ENCODE peak calls at places on chromosomes 1 and 21, in seven cellular contexts. O is A172; M is HCT116; H is CMK; Z is effector CD4-positive, alpha-beta T cell; Q is activated gamma-delta T cell; S is heart left ventricle. B is an unnamed sample.

GRCh38 chr1:184752656-184753055 is 2.0 kb downstream of the EDEM3 start:
- DNase-seq in H (no peak), M (no peak), O (no peak), S (no peak), Z (no peak), Q (no peak), B (no peak)

GRCh38 chr1:64363616-64364015 is 106.3 kb upstream of the CACHD1 start:
- DNase-seq in O (no peak), S (no peak), Z (no peak), Q (no peak), H (no peak), M (no peak), B (no peak)

GRCh38 chr1:19743793-19744192 is 55.9 kb downstream of the TMCO4 start:
- DNase-seq in Z (no peak), S (no peak), H (no peak), O (no peak), M (no peak), Q (no peak), B (no peak)

GRCh38 chr21:38756746-38757145 is 49.0 kb upstream of the ETS2 start:
- DNase-seq in S (no peak), O (peak), M (no peak), H (no peak), Q (no peak), Z (no peak), B (no peak)

GRCh38 chr1:53559391-53559815 is 100.2 kb downstream of the DMRTB1 start:
- DNase-seq in S (no peak), H (no peak), Q (no peak), M (no peak), Z (no peak), O (no peak), B (no peak)

GRCh38 chr1:11168731-11169130 is 20.4 kb upstream of the ANGPTL7 start:
- DNase-seq in Q (no peak), H (no peak), Z (no peak), S (no peak), O (peak), M (no peak), B (no peak)

GRCh38 chr1:181396171-181396670 is 87.1 kb upstream of the CACNA1E start:
- DNase-seq in O (no peak), Z (peak), H (no peak), M (no peak), Q (no peak), S (no peak), B (peak)

GRCh38 chr1:35386290-35386689 is 117.8 kb downstream of the ZMYM4 start:
- DNase-seq in Z (no peak), Q (no peak), M (no peak), H (no peak), O (no peak), S (no peak), B (no peak)

GRCh38 chr1:1678581-1679380 is 13.8 kb downstream of the SLC35E2B start:
- DNase-seq in Q (no peak), M (no peak), O (no peak), S (no peak), Z (peak), H (no peak), B (no peak)

GRCh38 chr1:9112961-9113880 is 15.7 kb downstream of the GPR157 start:
- DNase-seq in Z (no peak), S (no peak), M (no peak), O (no peak), Q (no peak), H (no peak), B (no peak)

GRCh38 chr1:116127848-116128540 is 16.8 kb downstream of the MAB21L3 start:
- DNase-seq in Q (no peak), S (no peak), M (no peak), O (no peak), H (no peak), Z (no peak), B (no peak)

GRCh38 chr1:151980287-151981177 is 13.1 kb downstream of the S100A10 start:
- DNase-seq in M (no peak), H (no peak), S (peak), Q (no peak), O (peak), Z (no peak), B (no peak)

GRCh38 chr1:110610084-110610483 is 3.9 kb upstream of the KCNA2 start:
- DNase-seq in O (no peak), M (no peak), Z (no peak), Q (no peak), H (no peak), S (no peak), B (no peak)

GRCh38 chr1:41661428-41662060 is 177.1 kb upstream of the EDN2 start:
- DNase-seq in Q (no peak), S (peak), Z (no peak), M (no peak), H (no peak), O (no peak), B (no peak)

GRCh38 chr1:12143631-12144155 is 23.1 kb upstream of the TNFRSF1B start:
- DNase-seq in Q (no peak), Z (no peak), H (no peak), S (peak), M (no peak), O (peak), B (no peak)

GRCh38 chr1:61368366-61368765 is 286.0 kb downstream of the NFIA start:
- DNase-seq in Q (no peak), O (no peak), M (no peak), S (no peak), Z (no peak), H (no peak), B (no peak)

GRCh38 chr1:176949033-176949662 is 215.4 kb downstream of the ASTN1 start:
- DNase-seq in Q (no peak), M (peak), Z (no peak), O (peak), S (peak), H (peak), B (no peak)

GRCh38 chr21:40852563-40852962 is 5.6 kb upstream of the DSCAM start:
- DNase-seq in M (no peak), Z (no peak), Q (no peak), H (no peak), S (no peak), O (no peak), B (no peak)

GRCh38 chr1:153776352-153776751 is 1.1 kb downstream of the SLC27A3 start:
- DNase-seq in Z (no peak), O (no peak), S (no peak), H (no peak), M (no peak), Q (no peak), B (no peak)

GRCh38 chr1:96362623-96363022 is 359.0 kb upstream of the PTBP2 start:
- DNase-seq in M (peak), H (peak), O (peak), Q (no peak), Z (no peak), S (no peak), B (no peak)

GRCh38 chr1:169106921-169107672 is 607 bp downstream of the ATP1B1 start:
- DNase-seq in H (no peak), O (peak), Q (peak), M (no peak), S (no peak), Z (no peak), B (no peak)

GRCh38 chr1:220028496-220028895 is 17.8 kb downstream of the EPRS1 start:
- DNase-seq in S (no peak), H (no peak), Z (no peak), M (no peak), O (no peak), Q (no peak), B (no peak)

GRCh38 chr21:35390013-35390776 is 341.1 kb upstream of the RUNX1 start:
- DNase-seq in Q (no peak), Z (no peak), O (no peak), S (no peak), M (no peak), H (no peak), B (no peak)

GRCh38 chr1:226603030-226603960 is 54.7 kb downstream of the STUM start:
- DNase-seq in Q (no peak), Z (no peak), H (no peak), O (no peak), M (no peak), S (peak), B (no peak)

GRCh38 chr1:26067432-26067911 is at the start of gene TRIM63:
- DNase-seq in Q (no peak), O (no peak), M (no peak), H (no peak), S (peak), Z (no peak), B (no peak)

GRCh38 chr1:93847811-93848288 is 31.2 kb downstream of the DNTTIP2 start:
- DNase-seq in O (peak), Q (peak), H (peak), M (peak), Z (peak), S (peak), B (peak)

GRCh38 chr1:210294991-210295773 is 33.5 kb upstream of the HHAT start:
- DNase-seq in O (peak), M (no peak), Z (no peak), S (peak), H (no peak), Q (no peak), B (no peak)

GRCh38 chr1:228021526-228022030 is 14.8 kb downstream of the WNT3A start:
- DNase-seq in S (peak), Q (no peak), H (no peak), M (no peak), Z (no peak), O (no peak), B (no peak)

GRCh38 chr1:199020904-199021303 is 382.1 kb downstream of the PTPRC start:
- DNase-seq in H (no peak), Q (no peak), Z (no peak), M (no peak), S (no peak), O (no peak), B (no peak)

GRCh38 chr1:17251246-17251645 is 2.3 kb downstream of the PADI3 start:
- DNase-seq in Z (no peak), O (peak), H (no peak), Q (no peak), M (no peak), S (no peak), B (no peak)

GRCh38 chr21:29892379-29892778 is 47.4 kb downstream of the GRIK1 start:
- DNase-seq in M (no peak), Z (no peak), Q (no peak), H (no peak), S (no peak), O (no peak), B (no peak)

GRCh38 chr1:218592688-218593087 is 247.6 kb downstream of the TGFB2 start:
- DNase-seq in Q (no peak), M (no peak), H (no peak), Z (no peak), S (no peak), O (peak), B (no peak)

GRCh38 chr1:91894036-91894761 is 8.2 kb upstream of the TGFBR3 start:
- DNase-seq in O (no peak), Q (no peak), H (no peak), Z (no peak), S (no peak), M (no peak), B (no peak)

GRCh38 chr1:75502776-75503175 is 108.1 kb downstream of the SLC44A5 start:
- DNase-seq in O (peak), H (no peak), M (no peak), Z (no peak), Q (no peak), S (no peak), B (no peak)

GRCh38 chr1:64171797-64172281 is 31.6 kb upstream of the UBE2U start:
- DNase-seq in Z (no peak), H (no peak), M (peak), S (no peak), O (peak), Q (no peak), B (no peak)

GRCh38 chr1:116906812-116907211 is 2.9 kb upstream of the PTGFRN start:
- DNase-seq in O (no peak), H (no peak), M (no peak), S (no peak), Z (no peak), Q (no peak), B (no peak)

GRCh38 chr1:28326505-28326904 is 2.3 kb upstream of the MED18 start:
- DNase-seq in S (no peak), O (no peak), M (no peak), Q (no peak), H (no peak), Z (no peak), B (no peak)

GRCh38 chr21:24076179-24076578 is 1531.1 kb downstream of the MRPL39 start:
- DNase-seq in O (no peak), Q (no peak), S (no peak), Z (no peak), M (no peak), H (no peak), B (no peak)

B was measured in effector CD8-positive, alpha-beta T cell.